ENCODE peak calls at places on chromosomes 11 and 22, in five cellular contexts. X is IMR-90, Y is mesendoderm, P is H9, D is neuronal stem cell. M is an unnamed sample.

GRCh38 chr11:130278151-130278550 is 36.6 kb downstream of the ZBTB44 start:
- DNase-seq in X (no peak), Y (no peak), P (no peak), D (no peak), M (no peak)

GRCh38 chr11:44358713-44359112 is 48.8 kb upstream of the ALX4 start:
- DNase-seq in X (no peak), Y (no peak), P (no peak), D (no peak), M (no peak)

GRCh38 chr11:70000228-70000627 is 77.9 kb upstream of the ANO1 start:
- DNase-seq in X (no peak), Y (peak), P (no peak), D (no peak), M (no peak)

GRCh38 chr11:79201637-79202347 is 239.0 kb downstream of the TENM4 start:
- DNase-seq in X (no peak), Y (peak), P (no peak), D (no peak), M (no peak)

GRCh38 chr22:49826603-49827306 is 918 bp downstream of the BRD1 start:
- DNase-seq in X (peak), Y (peak), P (no peak), D (no peak), M (no peak)

GRCh38 chr22:42905702-42906183 is 48.7 kb upstream of the ARFGAP3 start:
- DNase-seq in X (no peak), Y (no peak), P (no peak), D (no peak), M (no peak)

GRCh38 chr11:93655581-93656255 is 5.8 kb upstream of the CEP295 start:
- DNase-seq in X (no peak), Y (no peak), P (no peak), D (no peak), M (no peak)

GRCh38 chr11:124869331-124869730 is 4.1 kb downstream of the ROBO3 start:
- DNase-seq in X (no peak), Y (no peak), P (no peak), D (no peak), M (no peak)

GRCh38 chr11:129917231-129917630 is 21.9 kb upstream of the NFRKB start:
- DNase-seq in X (peak), Y (no peak), P (no peak), D (no peak), M (no peak)

GRCh38 chr22:21020802-21021429 is 6.0 kb downstream of the P2RX6 start:
- DNase-seq in X (no peak), Y (peak), P (peak), D (no peak), M (peak)

GRCh38 chr22:46763051-46763705 is 728 bp downstream of the TBC1D22A start:
- DNase-seq in X (peak), Y (peak), P (no peak), D (no peak), M (no peak)

GRCh38 chr11:17238377-17238776 is 30.6 kb upstream of the PIK3C2A start:
- DNase-seq in X (no peak), Y (no peak), P (no peak), D (no peak), M (no peak)

GRCh38 chr11:16184588-16184987 is 171.8 kb downstream of the SOX6 start:
- DNase-seq in X (peak), Y (peak), P (no peak), D (no peak), M (no peak)

GRCh38 chr11:131571571-131571970 is 201.2 kb downstream of the NTM start:
- DNase-seq in X (no peak), Y (no peak), P (no peak), D (no peak), M (no peak)

GRCh38 chr11:22778642-22779041 is 51.0 kb downstream of the SVIP start:
- DNase-seq in X (no peak), Y (peak), P (no peak), D (no peak), M (no peak)

GRCh38 chr11:77294040-77294439 is 7.4 kb downstream of the GDPD4 start:
- DNase-seq in X (no peak), Y (no peak), P (no peak), D (no peak), M (no peak)

GRCh38 chr22:39710380-39711117 is 140.0 kb downstream of the CACNA1I start:
- DNase-seq in X (no peak), Y (no peak), P (no peak), D (no peak), M (no peak)

GRCh38 chr11:123391646-123392348 is 38.3 kb upstream of the GRAMD1B start:
- DNase-seq in X (no peak), Y (no peak), P (no peak), D (no peak), M (no peak)

GRCh38 chr11:34495724-34496377 is 17.7 kb downstream of the ELF5 start:
- DNase-seq in X (no peak), Y (no peak), P (no peak), D (no peak), M (no peak)

GRCh38 chr22:47933226-47933625 is 1170.8 kb downstream of the TBC1D22A start:
- DNase-seq in X (no peak), Y (no peak), P (no peak), D (no peak), M (no peak)

GRCh38 chr11:2566223-2567025 is 121.6 kb downstream of the KCNQ1 start:
- DNase-seq in X (no peak), Y (no peak), P (no peak), D (no peak), M (no peak)

GRCh38 chr11:27200779-27201453 is 160.3 kb downstream of the BBOX1 start:
- DNase-seq in X (no peak), Y (no peak), P (no peak), D (no peak), M (no peak)

GRCh38 chr11:27203077-27203476 is 159.9 kb downstream of the CCDC34 start:
- DNase-seq in X (no peak), Y (peak), P (no peak), D (no peak), M (no peak)

GRCh38 chr11:27204527-27204926 is 158.5 kb downstream of the CCDC34 start:
- DNase-seq in X (no peak), Y (no peak), P (peak), D (no peak), M (peak)

GRCh38 chr11:27205269-27205668 is 157.7 kb downstream of the CCDC34 start:
- DNase-seq in X (no peak), Y (no peak), P (no peak), D (no peak), M (no peak)

GRCh38 chr11:27201454-27202302 is 161.1 kb downstream of the BBOX1 start:
- DNase-seq in X (peak), Y (no peak), P (no peak), D (no peak), M (no peak)
- H3K4ac ChIP-seq in X (no peak), Y (no peak), P (no peak), D (no peak), M (no peak)

GRCh38 chr22:26418620-26419019 is 10.4 kb upstream of the ASPHD2 start:
- DNase-seq in X (no peak), Y (no peak), P (no peak), D (no peak), M (no peak)

GRCh38 chr22:26416256-26416655 is 12.8 kb upstream of the ASPHD2 start:
- DNase-seq in X (no peak), Y (no peak), P (no peak), D (no peak), M (no peak)

GRCh38 chr22:26414347-26414746 is 14.7 kb upstream of the ASPHD2 start:
- DNase-seq in X (no peak), Y (no peak), P (no peak), D (no peak), M (no peak)

GRCh38 chr22:26416670-26417270 is 12.3 kb upstream of the ASPHD2 start:
- DNase-seq in X (peak), Y (peak), P (peak), D (no peak), M (peak)

GRCh38 chr22:26417406-26417805 is 11.7 kb upstream of the ASPHD2 start:
- DNase-seq in X (no peak), Y (peak), P (no peak), D (no peak), M (no peak)
- H3K4ac ChIP-seq in X (no peak), Y (no peak), P (no peak), D (no peak), M (no peak)

GRCh38 chr11:578276-579035 is 2.2 kb downstream of the PHRF1 start:
- DNase-seq in X (no peak), Y (no peak), P (no peak), D (no peak), M (no peak)
- H3K4ac ChIP-seq in X (no peak), Y (no peak), P (no peak), D (no peak), M (no peak)

GRCh38 chr11:86938203-86938899 is 16.8 kb downstream of the FZD4 start:
- DNase-seq in X (no peak), Y (no peak), P (no peak), D (no peak), M (no peak)
- H3K4ac ChIP-seq in X (no peak), Y (no peak), P (no peak), D (no peak), M (no peak)

M was measured in H1.